ENCODE peak calls at places on chromosome 20, in six cellular contexts. D, F, Z, T, A and V are unnamed samples.

GRCh38 chr20:419556-420168 is 11.6 kb downstream of the RBCK1 start:
- DNase-seq in D (no peak), T (no peak), Z (no peak), F (no peak), A (no peak), V (no peak)

GRCh38 chr20:22684072-22684762 is 99.8 kb upstream of the FOXA2 start:
- DNase-seq in F (peak; percentile 78), A (peak; percentile 67), T (peak; percentile 59), Z (peak; percentile 76), D (peak; percentile 85), V (no peak)

GRCh38 chr20:37383229-37383989 is 37.5 kb downstream of the SRC start:
- DNase-seq in A (peak; percentile 18), Z (peak; percentile 66), T (peak; percentile 30), F (peak; percentile 48), D (peak; percentile 97), V (no peak)

GRCh38 chr20:22504829-22505377 is 79.5 kb downstream of the FOXA2 start:
- DNase-seq in T (no peak), A (no peak), D (no peak), Z (no peak), F (no peak), V (no peak)

GRCh38 chr20:50690979-50691584 is at the start of gene RIPOR3:
- DNase-seq in A (no peak), T (peak; percentile 40), Z (no peak), D (no peak), F (peak; percentile 36), V (peak; percentile 21)

GRCh38 chr20:37636212-37636975 is 57.4 kb upstream of the CTNNBL1 start:
- DNase-seq in F (no peak), T (no peak), D (no peak), Z (no peak), A (no peak), V (no peak)

GRCh38 chr20:2822073-2822472 is 5.9 kb downstream of the TMEM239 start:
- DNase-seq in D (no peak), F (no peak), A (peak; percentile 30), T (peak; percentile 37), Z (no peak), V (no peak)

GRCh38 chr20:44997668-44998067 is 31.4 kb downstream of the STK4 start:
- DNase-seq in F (no peak), A (no peak), Z (no peak), T (no peak), D (no peak), V (no peak)

GRCh38 chr20:9359561-9360308 is 154.7 kb upstream of the LAMP5 start:
- DNase-seq in F (peak; percentile 38), T (peak; percentile 19), A (peak; percentile 70), D (peak; percentile 77), Z (peak; percentile 82), V (no peak)

GRCh38 chr20:24936526-24937407 is 12.3 kb upstream of the CST7 start:
- DNase-seq in D (no peak), F (no peak), T (no peak), A (no peak), Z (no peak), V (peak; percentile 4)

GRCh38 chr20:51129201-51129671 is 106.3 kb upstream of the KCNG1 start:
- DNase-seq in F (no peak), T (no peak), Z (no peak), D (no peak), A (no peak), V (no peak)

GRCh38 chr20:18007534-18008292 is 38.9 kb downstream of the MGME1 start:
- DNase-seq in A (no peak), F (peak; percentile 64), T (peak; percentile 39), D (no peak), Z (no peak), V (no peak)

GRCh38 chr20:25306991-25307903 is 59.4 kb downstream of the PYGB start:
- DNase-seq in Z (no peak), D (no peak), F (no peak), A (no peak), T (no peak), V (no peak)

GRCh38 chr20:8447262-8448120 is 315.4 kb downstream of the PLCB1 start:
- DNase-seq in T (no peak), Z (no peak), F (peak; percentile 64), A (no peak), D (no peak), V (no peak)

GRCh38 chr20:4947817-4948559 is 53.3 kb downstream of the SLC23A2 start:
- DNase-seq in T (no peak), Z (no peak), D (no peak), F (no peak), A (no peak), V (no peak)

GRCh38 chr20:38764563-38765355 is 16.5 kb downstream of the ACTR5 start:
- DNase-seq in D (peak; percentile 86), Z (peak; percentile 60), T (no peak), A (peak; percentile 93), F (peak; percentile 60), V (peak; percentile 18)

GRCh38 chr20:48350291-48350988 is 477.4 kb downstream of the PREX1 start:
- DNase-seq in D (peak; percentile 52), Z (no peak), T (no peak), A (no peak), F (no peak), V (peak; percentile 36)

GRCh38 chr20:46975976-46976375 is 81.3 kb downstream of the EYA2 start:
- DNase-seq in F (no peak), T (no peak), D (no peak), A (no peak), Z (no peak), V (no peak)

GRCh38 chr20:25399038-25399430 is 8.4 kb upstream of the ABHD12 start:
- DNase-seq in F (peak; percentile 45), D (peak; percentile 81), Z (peak; percentile 79), T (no peak), A (peak; percentile 83), V (no peak)

GRCh38 chr20:43448748-43449535 is 8.8 kb upstream of the SRSF6 start:
- DNase-seq in Z (peak; percentile 78), T (no peak), D (peak; percentile 56), F (peak; percentile 51), A (peak; percentile 33), V (peak; percentile 79)

GRCh38 chr20:44123251-44123650 is 63.7 kb downstream of the JPH2 start:
- DNase-seq in D (no peak), Z (no peak), F (no peak), T (no peak), A (no peak), V (no peak)

GRCh38 chr20:10263385-10264165 is 44.9 kb downstream of the SNAP25 start:
- DNase-seq in F (no peak), Z (no peak), D (peak; percentile 35), T (no peak), A (peak; percentile 4), V (no peak)

GRCh38 chr20:49432562-49432961 is 49.9 kb downstream of the KCNB1 start:
- DNase-seq in Z (no peak), D (no peak), T (no peak), F (no peak), A (no peak), V (no peak)

DNA sequence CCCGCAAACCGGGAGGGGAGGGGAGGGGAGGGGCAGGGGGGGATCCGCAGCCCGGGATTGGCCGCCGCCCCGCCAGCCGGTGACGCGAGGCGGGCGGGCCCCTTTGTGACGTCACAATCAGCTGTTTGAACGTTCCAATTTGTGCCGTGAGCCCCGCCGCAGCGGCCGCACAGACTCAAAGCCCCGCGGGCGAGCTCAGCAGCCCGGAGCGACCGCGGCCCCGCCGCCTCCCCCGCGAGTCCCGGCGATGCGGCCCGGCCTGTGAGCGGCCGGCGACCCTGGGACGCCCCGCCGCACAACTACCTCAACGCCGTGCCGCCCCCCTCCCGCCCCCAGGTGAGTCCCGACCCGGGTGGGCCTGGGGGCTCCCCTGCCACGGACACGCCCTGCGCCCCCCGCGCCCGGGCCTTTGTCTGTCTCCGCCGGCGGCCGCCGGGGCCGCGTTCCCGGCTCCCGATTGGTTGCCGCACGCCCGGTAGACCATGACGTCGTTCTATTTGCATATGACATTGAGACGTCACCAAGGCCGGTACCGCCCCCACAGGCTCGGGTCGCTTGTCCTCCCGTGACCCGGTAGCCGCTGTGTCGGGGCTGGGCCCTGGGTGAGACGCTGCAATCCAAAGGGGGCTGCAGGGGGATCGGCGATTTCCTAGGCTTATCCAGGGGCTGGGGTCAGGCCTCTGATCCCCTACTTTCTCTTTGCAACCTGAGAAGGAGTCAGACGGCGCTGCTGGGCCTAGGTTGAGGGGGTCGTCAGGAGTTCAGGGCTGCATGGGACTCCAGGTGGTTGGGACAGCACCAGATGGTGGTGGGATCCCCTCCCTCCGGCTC is at the start of gene TP53INP2:
- DNase-seq in Z (peak; percentile 81), A (peak; percentile 91), D (peak; percentile 89), F (peak; percentile 96), T (peak; percentile 93), V (peak; percentile 98)
- TF ChIP-seq POLR2A in Z (peak; percentile 81), A (peak; percentile 96), D (no peak), F (no peak), T (peak; percentile 87), V (no peak)

DNA sequence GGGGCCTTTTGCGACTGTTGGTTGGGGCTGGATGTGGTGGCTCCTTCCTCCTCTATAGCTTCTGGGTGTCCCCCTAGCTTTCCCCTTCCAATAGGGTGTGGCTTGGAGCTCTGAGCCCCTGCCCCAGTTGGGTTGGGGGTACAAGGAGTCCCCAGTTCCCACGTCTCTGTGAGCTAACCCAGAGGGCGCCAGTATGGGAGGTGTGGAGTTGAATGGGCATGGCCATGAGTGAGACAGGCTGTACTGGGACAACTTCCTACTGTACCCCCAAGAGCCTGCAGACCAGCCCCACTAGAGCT is 1.2 kb downstream of the C20orf204 start:
- DNase-seq in A (no peak), D (no peak), F (no peak), T (no peak), Z (no peak), V (no peak)
- TF ChIP-seq POLR2A in A (no peak), D (no peak), F (no peak), T (no peak), Z (no peak), V (no peak)

DNA sequence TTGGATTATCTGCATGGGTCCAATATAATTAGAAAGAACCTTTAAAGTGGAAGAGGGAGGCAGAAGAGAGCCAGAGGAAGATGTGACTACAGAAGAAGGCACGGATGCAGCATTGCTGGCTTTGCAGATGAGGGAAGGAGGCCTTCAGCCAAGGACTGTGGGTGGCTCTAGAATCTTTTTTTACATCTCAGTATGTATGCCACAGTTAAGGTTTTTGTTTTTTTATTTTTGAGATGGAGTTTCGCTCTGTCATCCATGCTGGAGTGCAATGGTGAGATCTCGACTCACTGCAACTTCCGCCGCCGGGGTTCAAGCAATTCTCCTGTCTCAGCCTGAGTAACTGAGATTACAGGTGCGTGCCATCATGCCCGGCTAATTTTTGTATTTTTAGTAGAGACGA is 49.3 kb downstream of the MCM8 start:
- DNase-seq in T (no peak), Z (no peak), F (no peak), D (no peak), A (no peak), V (no peak)
- TF ChIP-seq POLR2A in T (no peak), Z (no peak), F (no peak), D (no peak), A (no peak), V (no peak)

GRCh38 chr20:57351042-57351783 is at the start of gene RAE1:
- DNase-seq in Z (peak; percentile 93), F (peak; percentile 94), T (peak; percentile 89), A (peak; percentile 92), D (peak; percentile 92), V (peak; percentile 87)
- TF ChIP-seq POLR2A in Z (peak; percentile 85), F (no peak), T (peak; percentile 52), A (peak; percentile 91), D (peak; percentile 73), V (no peak)